ENCODE peak calls at places on chromosomes 16 and 17, in five cellular contexts. One of them, this sample, is unnamed.

GRCh38 chr17:36703860-36704266 is 102.5 kb downstream of the MRM1 start:
- DNase-seq in transverse colon: peak
- DNase-seq in IMR-90: peak
- DNase-seq in foreskin fibroblast: peak
- DNase-seq in astrocyte of the cerebellum: no peak
- DNase-seq in this sample: no peak

GRCh38 chr17:80005360-80006338 is 30.0 kb downstream of the TBC1D16 start:
- DNase-seq in transverse colon: peak
- DNase-seq in IMR-90: peak
- DNase-seq in foreskin fibroblast: peak
- DNase-seq in astrocyte of the cerebellum: no peak
- DNase-seq in this sample: no peak

GRCh38 chr16:4306439-4307214 is 9.2 kb upstream of the GLIS2 start:
- DNase-seq in transverse colon: no peak
- DNase-seq in IMR-90: no peak
- DNase-seq in foreskin fibroblast: no peak
- DNase-seq in astrocyte of the cerebellum: no peak
- DNase-seq in this sample: no peak

GRCh38 chr17:77821114-77821513 is 137.4 kb upstream of the TNRC6C start:
- DNase-seq in transverse colon: no peak
- DNase-seq in IMR-90: no peak
- DNase-seq in foreskin fibroblast: no peak
- DNase-seq in astrocyte of the cerebellum: no peak
- DNase-seq in this sample: no peak

GRCh38 chr16:81358860-81359259 is 44.1 kb downstream of the GAN start:
- DNase-seq in transverse colon: no peak
- DNase-seq in IMR-90: no peak
- DNase-seq in foreskin fibroblast: no peak
- DNase-seq in astrocyte of the cerebellum: no peak
- DNase-seq in this sample: no peak

GRCh38 chr16:14510939-14511797 is 118.9 kb downstream of the PARN start:
- DNase-seq in transverse colon: no peak
- DNase-seq in IMR-90: peak
- DNase-seq in foreskin fibroblast: peak
- DNase-seq in astrocyte of the cerebellum: peak
- DNase-seq in this sample: peak

GRCh38 chr17:37676115-37676925 is 33.1 kb upstream of the DDX52 start:
- DNase-seq in transverse colon: peak
- DNase-seq in IMR-90: peak
- DNase-seq in foreskin fibroblast: peak
- DNase-seq in astrocyte of the cerebellum: no peak
- DNase-seq in this sample: no peak

GRCh38 chr17:82890926-82891678 is 51.3 kb upstream of the ZNF750 start:
- DNase-seq in transverse colon: no peak
- DNase-seq in IMR-90: no peak
- DNase-seq in foreskin fibroblast: no peak
- DNase-seq in astrocyte of the cerebellum: no peak
- DNase-seq in this sample: no peak

GRCh38 chr17:63679214-63679613 is 20.7 kb downstream of the LIMD2 start:
- DNase-seq in transverse colon: no peak
- DNase-seq in IMR-90: no peak
- DNase-seq in foreskin fibroblast: no peak
- DNase-seq in astrocyte of the cerebellum: no peak
- DNase-seq in this sample: no peak

GRCh38 chr17:77111916-77112315 is 28.9 kb upstream of the SEC14L1 start:
- DNase-seq in transverse colon: no peak
- DNase-seq in IMR-90: no peak
- DNase-seq in foreskin fibroblast: no peak
- DNase-seq in astrocyte of the cerebellum: no peak
- DNase-seq in this sample: no peak

GRCh38 chr17:55344514-55344997 is 77.1 kb downstream of the MMD start:
- DNase-seq in transverse colon: no peak
- DNase-seq in IMR-90: no peak
- DNase-seq in foreskin fibroblast: no peak
- DNase-seq in astrocyte of the cerebellum: no peak
- DNase-seq in this sample: no peak

GRCh38 chr17:40530988-40531971 is 29.9 kb upstream of the TNS4 start:
- DNase-seq in transverse colon: no peak
- DNase-seq in IMR-90: no peak
- DNase-seq in foreskin fibroblast: no peak
- DNase-seq in astrocyte of the cerebellum: no peak
- DNase-seq in this sample: no peak

GRCh38 chr16:56321159-56321558 is 104.2 kb downstream of the AMFR start:
- DNase-seq in transverse colon: no peak
- DNase-seq in IMR-90: no peak
- DNase-seq in foreskin fibroblast: peak
- DNase-seq in astrocyte of the cerebellum: no peak
- DNase-seq in this sample: no peak

GRCh38 chr16:30558789-30559377 is 709 bp upstream of the ZNF764 start:
- DNase-seq in transverse colon: no peak
- DNase-seq in IMR-90: no peak
- DNase-seq in foreskin fibroblast: no peak
- DNase-seq in astrocyte of the cerebellum: no peak
- DNase-seq in this sample: no peak

GRCh38 chr16:77579283-77579985 is 142.9 kb upstream of the NUDT7 start:
- DNase-seq in transverse colon: no peak
- DNase-seq in IMR-90: peak
- DNase-seq in foreskin fibroblast: no peak
- DNase-seq in astrocyte of the cerebellum: no peak
- DNase-seq in this sample: no peak

GRCh38 chr16:84689126-84689525 is 10.7 kb upstream of the USP10 start:
- DNase-seq in transverse colon: no peak
- DNase-seq in IMR-90: peak
- DNase-seq in foreskin fibroblast: peak
- DNase-seq in astrocyte of the cerebellum: peak
- DNase-seq in this sample: peak

GRCh38 chr17:34012709-34013375 is 242.2 kb upstream of the CCL2 start:
- DNase-seq in transverse colon: no peak
- DNase-seq in IMR-90: no peak
- DNase-seq in foreskin fibroblast: no peak
- DNase-seq in astrocyte of the cerebellum: no peak
- DNase-seq in this sample: no peak

GRCh38 chr17:77919276-77919675 is 39.2 kb upstream of the TNRC6C start:
- DNase-seq in transverse colon: no peak
- DNase-seq in IMR-90: no peak
- DNase-seq in foreskin fibroblast: no peak
- DNase-seq in astrocyte of the cerebellum: no peak
- DNase-seq in this sample: no peak

GRCh38 chr16:82248677-82249076 is 78.7 kb upstream of the MPHOSPH6 start:
- DNase-seq in transverse colon: no peak
- DNase-seq in IMR-90: no peak
- DNase-seq in foreskin fibroblast: no peak
- DNase-seq in astrocyte of the cerebellum: no peak
- DNase-seq in this sample: no peak

GRCh38 chr16:50257876-50258275 is 8.5 kb upstream of the ADCY7 start:
- DNase-seq in transverse colon: no peak
- DNase-seq in IMR-90: no peak
- DNase-seq in foreskin fibroblast: no peak
- DNase-seq in astrocyte of the cerebellum: no peak
- DNase-seq in this sample: no peak

GRCh38 chr17:49987681-49988441 is 7.2 kb downstream of the DLX3 start:
- DNase-seq in transverse colon: no peak
- DNase-seq in IMR-90: no peak
- DNase-seq in foreskin fibroblast: peak
- DNase-seq in astrocyte of the cerebellum: no peak
- DNase-seq in this sample: no peak

DNA sequence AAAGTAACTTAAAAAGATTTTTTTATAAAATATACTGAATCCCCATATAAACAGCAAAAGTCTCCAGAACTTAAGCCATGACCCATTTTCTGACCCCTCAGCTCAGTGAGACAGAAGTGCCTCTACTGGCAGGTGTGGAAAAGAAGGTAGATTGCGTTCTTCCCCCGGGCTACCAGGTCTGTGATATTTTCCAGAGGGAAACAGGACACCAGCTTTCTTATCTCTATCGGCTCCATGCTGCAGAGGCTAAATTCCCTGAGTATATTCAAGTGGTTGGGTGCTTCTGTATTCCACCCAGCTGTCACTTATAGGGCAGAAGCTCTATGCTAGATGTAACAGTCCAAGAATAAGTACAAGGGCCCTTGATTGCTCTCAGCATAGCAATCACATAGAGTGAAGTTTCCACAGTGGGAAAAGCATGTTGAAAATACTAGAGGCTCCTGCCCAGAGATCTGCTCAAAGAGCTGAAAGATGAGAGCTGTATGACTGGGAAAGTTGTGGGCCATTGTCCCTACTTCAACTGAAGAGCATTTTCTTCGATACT is 687.3 kb downstream of the CDH11 start:
- DNase-seq in transverse colon: no peak
- DNase-seq in IMR-90: no peak
- DNase-seq in foreskin fibroblast: no peak
- DNase-seq in astrocyte of the cerebellum: no peak
- DNase-seq in this sample: no peak
- TF ChIP-seq CTCF in transverse colon: no peak
- TF ChIP-seq CTCF in IMR-90: no peak
- TF ChIP-seq CTCF in foreskin fibroblast: no peak
- TF ChIP-seq CTCF in astrocyte of the cerebellum: no peak
- TF ChIP-seq CTCF in this sample: no peak

GRCh38 chr16:3285131-3285530 is 1.8 kb downstream of the ZNF263 start:
- DNase-seq in transverse colon: no peak
- DNase-seq in IMR-90: no peak
- DNase-seq in foreskin fibroblast: no peak
- DNase-seq in astrocyte of the cerebellum: no peak
- DNase-seq in this sample: no peak

GRCh38 chr16:3292604-3293003 is 9.3 kb downstream of the ZNF263 start:
- DNase-seq in transverse colon: no peak
- DNase-seq in IMR-90: peak
- DNase-seq in foreskin fibroblast: peak
- DNase-seq in astrocyte of the cerebellum: no peak
- DNase-seq in this sample: peak

GRCh38 chr16:3295783-3296182 is 9.4 kb downstream of the TIGD7 start:
- DNase-seq in transverse colon: no peak
- DNase-seq in IMR-90: no peak
- DNase-seq in foreskin fibroblast: no peak
- DNase-seq in astrocyte of the cerebellum: no peak
- DNase-seq in this sample: no peak

GRCh38 chr16:3295209-3295608 is 10.0 kb downstream of the TIGD7 start:
- DNase-seq in transverse colon: no peak
- DNase-seq in IMR-90: no peak
- DNase-seq in foreskin fibroblast: no peak
- DNase-seq in astrocyte of the cerebellum: no peak
- DNase-seq in this sample: no peak

DNA sequence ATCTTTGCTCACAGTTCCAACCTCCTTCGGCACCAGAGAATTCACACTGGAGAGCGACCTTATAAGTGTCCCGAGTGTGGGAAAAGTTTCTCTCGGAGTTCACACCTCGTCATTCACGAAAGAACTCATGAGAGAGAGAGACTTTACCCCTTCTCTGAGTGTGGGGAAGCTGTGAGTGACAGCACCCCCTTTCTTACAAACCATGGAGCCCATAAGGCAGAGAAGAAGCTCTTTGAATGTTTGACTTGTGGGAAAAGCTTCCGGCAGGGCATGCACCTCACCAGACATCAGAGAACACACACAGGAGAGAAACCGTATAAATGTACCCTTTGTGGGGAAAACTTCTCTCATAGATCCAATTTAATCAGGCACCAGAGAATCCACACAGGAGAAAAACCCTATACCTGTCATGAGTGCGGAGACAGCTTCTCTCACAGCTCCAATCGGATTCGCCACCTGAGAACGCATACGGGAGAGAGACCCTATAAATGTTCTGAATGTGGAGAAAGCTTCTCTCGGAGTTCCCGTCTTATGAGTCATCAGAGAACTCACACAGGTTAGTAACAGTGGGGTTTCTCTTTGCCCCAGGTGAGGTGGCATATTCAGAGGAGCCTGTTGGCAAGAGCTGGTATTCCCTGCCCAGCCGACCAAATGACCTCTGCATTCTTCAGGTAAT is 6.8 kb downstream of the ZNF263 start:
- DNase-seq in transverse colon: no peak
- DNase-seq in IMR-90: no peak
- DNase-seq in foreskin fibroblast: no peak
- DNase-seq in astrocyte of the cerebellum: no peak
- DNase-seq in this sample: no peak
- H3K4me3 ChIP-seq in transverse colon: no peak
- H3K4me3 ChIP-seq in IMR-90: no peak
- H3K4me3 ChIP-seq in foreskin fibroblast: no peak
- H3K4me3 ChIP-seq in astrocyte of the cerebellum: no peak
- H3K4me3 ChIP-seq in this sample: no peak

DNA sequence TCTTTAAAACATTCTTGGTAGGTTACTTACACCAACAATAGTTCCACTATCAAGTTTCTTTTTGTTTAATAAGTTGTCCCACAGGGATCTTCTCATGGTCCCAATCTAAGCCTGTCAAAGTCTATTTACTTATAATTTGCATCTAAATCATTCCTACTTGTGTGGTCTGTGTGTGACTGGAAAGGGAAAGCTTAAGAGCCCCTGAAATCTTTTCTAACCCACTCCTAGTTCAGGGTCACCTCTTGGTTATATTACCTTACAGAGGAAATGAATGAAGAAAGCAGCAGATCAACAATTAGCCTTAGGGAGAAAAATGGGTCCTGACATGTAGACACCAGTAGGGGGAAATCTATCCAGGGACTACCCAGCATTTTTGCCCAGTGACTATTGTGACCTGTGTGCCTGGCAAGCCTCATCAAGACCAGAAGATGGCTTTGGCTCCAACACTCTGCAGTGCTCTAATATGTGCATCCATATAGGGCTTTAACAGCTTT is 110.4 kb upstream of the HAS3 start:
- DNase-seq in transverse colon: no peak
- DNase-seq in IMR-90: peak
- DNase-seq in foreskin fibroblast: peak
- DNase-seq in astrocyte of the cerebellum: no peak
- DNase-seq in this sample: no peak
- TF ChIP-seq CTCF in transverse colon: no peak
- TF ChIP-seq CTCF in IMR-90: peak
- TF ChIP-seq CTCF in foreskin fibroblast: peak
- TF ChIP-seq CTCF in astrocyte of the cerebellum: peak
- TF ChIP-seq CTCF in this sample: no peak

GRCh38 chr17:31416503-31416923 is 25.0 kb downstream of the RAB11FIP4 start:
- DNase-seq in transverse colon: no peak
- DNase-seq in IMR-90: peak
- DNase-seq in foreskin fibroblast: no peak
- DNase-seq in astrocyte of the cerebellum: no peak
- DNase-seq in this sample: no peak

GRCh38 chr17:31413871-31414589 is 22.6 kb downstream of the RAB11FIP4 start:
- DNase-seq in transverse colon: no peak
- DNase-seq in IMR-90: peak
- DNase-seq in foreskin fibroblast: peak
- DNase-seq in astrocyte of the cerebellum: no peak
- DNase-seq in this sample: peak

GRCh38 chr17:31414590-31414918 is 23.1 kb downstream of the RAB11FIP4 start:
- DNase-seq in transverse colon: no peak
- DNase-seq in IMR-90: no peak
- DNase-seq in foreskin fibroblast: no peak
- DNase-seq in astrocyte of the cerebellum: no peak
- DNase-seq in this sample: no peak

GRCh38 chr17:31415640-31416502 is 24.4 kb downstream of the RAB11FIP4 start:
- DNase-seq in transverse colon: no peak
- DNase-seq in IMR-90: no peak
- DNase-seq in foreskin fibroblast: no peak
- DNase-seq in astrocyte of the cerebellum: no peak
- DNase-seq in this sample: no peak

GRCh38 chr17:31415004-31415454 is 23.6 kb downstream of the RAB11FIP4 start:
- DNase-seq in transverse colon: no peak
- DNase-seq in IMR-90: no peak
- DNase-seq in foreskin fibroblast: no peak
- DNase-seq in astrocyte of the cerebellum: no peak
- DNase-seq in this sample: no peak
- H3K4me3 ChIP-seq in transverse colon: no peak
- H3K4me3 ChIP-seq in IMR-90: no peak
- H3K4me3 ChIP-seq in foreskin fibroblast: no peak
- H3K4me3 ChIP-seq in astrocyte of the cerebellum: no peak
- H3K4me3 ChIP-seq in this sample: no peak

GRCh38 chr16:88907768-88908167 is 41.3 kb upstream of the PABPN1L start:
- DNase-seq in transverse colon: no peak
- DNase-seq in IMR-90: peak
- DNase-seq in foreskin fibroblast: peak
- DNase-seq in astrocyte of the cerebellum: no peak
- DNase-seq in this sample: no peak
- TF ChIP-seq CTCF in transverse colon: no peak
- TF ChIP-seq CTCF in IMR-90: no peak
- TF ChIP-seq CTCF in foreskin fibroblast: no peak
- TF ChIP-seq CTCF in astrocyte of the cerebellum: no peak
- TF ChIP-seq CTCF in this sample: no peak